ENCODE peak calls at places on chromosomes 4 and X, in five cellular contexts. One of them, this sample, is unnamed.

GRCh38 chr4:65344278-65344825 is 325.9 kb downstream of the EPHA5 start:
- DNase-seq in endothelial cell: no peak
- DNase-seq in heart right ventricle: no peak
- DNase-seq in hypothalamus: no peak
- DNase-seq in 8988T: no peak
- DNase-seq in this sample: no peak

GRCh38 chrX:155949098-155949497 is 48.4 kb upstream of the IL9R start:
- DNase-seq in endothelial cell: no peak
- DNase-seq in heart right ventricle: no peak
- DNase-seq in hypothalamus: no peak
- DNase-seq in 8988T: no peak
- DNase-seq in this sample: no peak

GRCh38 chr4:94488667-94489066 is 36.9 kb downstream of the PDLIM5 start:
- DNase-seq in endothelial cell: no peak
- DNase-seq in heart right ventricle: no peak
- DNase-seq in hypothalamus: no peak
- DNase-seq in 8988T: no peak
- DNase-seq in this sample: no peak

GRCh38 chr4:5895287-5895686 is 2.4 kb upstream of the CRMP1 start:
- DNase-seq in endothelial cell: no peak
- DNase-seq in heart right ventricle: no peak
- DNase-seq in hypothalamus: no peak
- DNase-seq in 8988T: no peak
- DNase-seq in this sample: no peak

GRCh38 chr4:122663814-122664610 is 43.1 kb upstream of the IL21 start:
- DNase-seq in endothelial cell: no peak
- DNase-seq in heart right ventricle: no peak
- DNase-seq in hypothalamus: no peak
- DNase-seq in 8988T: no peak
- DNase-seq in this sample: no peak

GRCh38 chrX:31314921-31315320 is 243.1 kb upstream of the FTHL17 start:
- DNase-seq in endothelial cell: no peak
- DNase-seq in heart right ventricle: peak
- DNase-seq in hypothalamus: no peak
- DNase-seq in 8988T: no peak
- DNase-seq in this sample: no peak

GRCh38 chr4:56330691-56331090 is 56.6 kb downstream of the AASDH start:
- DNase-seq in endothelial cell: no peak
- DNase-seq in heart right ventricle: no peak
- DNase-seq in hypothalamus: no peak
- DNase-seq in 8988T: no peak
- DNase-seq in this sample: no peak

GRCh38 chr4:178037459-178038214 is 595.4 kb upstream of the AGA start:
- DNase-seq in endothelial cell: no peak
- DNase-seq in heart right ventricle: no peak
- DNase-seq in hypothalamus: no peak
- DNase-seq in 8988T: no peak
- DNase-seq in this sample: no peak

GRCh38 chr4:16757080-16757521 is 141.3 kb downstream of the LDB2 start:
- DNase-seq in endothelial cell: no peak
- DNase-seq in heart right ventricle: no peak
- DNase-seq in hypothalamus: no peak
- DNase-seq in 8988T: no peak
- DNase-seq in this sample: no peak

GRCh38 chrX:1384738-1385250 is 7.1 kb downstream of the SLC25A6 start:
- DNase-seq in endothelial cell: no peak
- DNase-seq in heart right ventricle: no peak
- DNase-seq in hypothalamus: no peak
- DNase-seq in 8988T: no peak
- DNase-seq in this sample: no peak

GRCh38 chr4:176156656-176157055 is 38.7 kb downstream of the SPATA4 start:
- DNase-seq in endothelial cell: no peak
- DNase-seq in heart right ventricle: no peak
- DNase-seq in hypothalamus: no peak
- DNase-seq in 8988T: no peak
- DNase-seq in this sample: no peak

GRCh38 chr4:186807131-186807530 is 83.5 kb upstream of the FAT1 start:
- DNase-seq in endothelial cell: no peak
- DNase-seq in heart right ventricle: no peak
- DNase-seq in hypothalamus: no peak
- DNase-seq in 8988T: no peak
- DNase-seq in this sample: no peak

GRCh38 chr4:51842167-51842553 is 793 bp upstream of the DCUN1D4 start:
- DNase-seq in endothelial cell: no peak
- DNase-seq in heart right ventricle: peak
- DNase-seq in hypothalamus: peak
- DNase-seq in 8988T: no peak
- DNase-seq in this sample: no peak

GRCh38 chr4:112327950-112328349 is 30.8 kb downstream of the ALPK1 start:
- DNase-seq in endothelial cell: no peak
- DNase-seq in heart right ventricle: no peak
- DNase-seq in hypothalamus: no peak
- DNase-seq in 8988T: no peak
- DNase-seq in this sample: no peak

GRCh38 chr4:162707962-162708361 is 458.7 kb downstream of the NAF1 start:
- DNase-seq in endothelial cell: no peak
- DNase-seq in heart right ventricle: no peak
- DNase-seq in hypothalamus: no peak
- DNase-seq in 8988T: no peak
- DNase-seq in this sample: no peak

GRCh38 chr4:151743894-151744293 is 16.9 kb downstream of the GATB start:
- DNase-seq in endothelial cell: no peak
- DNase-seq in heart right ventricle: no peak
- DNase-seq in hypothalamus: no peak
- DNase-seq in 8988T: no peak
- DNase-seq in this sample: no peak

GRCh38 chr4:153603258-153603657 is 80.8 kb upstream of the TLR2 start:
- DNase-seq in endothelial cell: no peak
- DNase-seq in heart right ventricle: no peak
- DNase-seq in hypothalamus: no peak
- DNase-seq in 8988T: no peak
- DNase-seq in this sample: no peak

GRCh38 chrX:107659768-107660167 is 31.5 kb downstream of the PRPS1 start:
- DNase-seq in endothelial cell: peak
- DNase-seq in heart right ventricle: no peak
- DNase-seq in hypothalamus: no peak
- DNase-seq in 8988T: no peak
- DNase-seq in this sample: no peak

GRCh38 chrX:1323315-1323714 is 13.3 kb upstream of the IL3RA start:
- DNase-seq in endothelial cell: peak
- DNase-seq in heart right ventricle: peak
- DNase-seq in hypothalamus: no peak
- DNase-seq in 8988T: peak
- DNase-seq in this sample: peak

GRCh38 chrX:39152106-39152649 is 350.9 kb downstream of the MID1IP1 start:
- DNase-seq in endothelial cell: peak
- DNase-seq in heart right ventricle: peak
- DNase-seq in hypothalamus: no peak
- DNase-seq in 8988T: no peak
- DNase-seq in this sample: no peak

GRCh38 chr4:25677157-25677556 is 21.5 kb downstream of the SLC34A2 start:
- DNase-seq in endothelial cell: no peak
- DNase-seq in heart right ventricle: no peak
- DNase-seq in hypothalamus: no peak
- DNase-seq in 8988T: no peak
- DNase-seq in this sample: no peak

GRCh38 chrX:97401154-97401553 is 517.4 kb downstream of the RPA4 start:
- DNase-seq in endothelial cell: no peak
- DNase-seq in heart right ventricle: no peak
- DNase-seq in hypothalamus: no peak
- DNase-seq in 8988T: no peak
- DNase-seq in this sample: no peak

GRCh38 chr4:145982791-145983190 is 44.2 kb upstream of the ZNF827 start:
- DNase-seq in endothelial cell: no peak
- DNase-seq in heart right ventricle: no peak
- DNase-seq in hypothalamus: no peak
- DNase-seq in 8988T: no peak
- DNase-seq in this sample: no peak

GRCh38 chr4:142416711-142417275 is 429.3 kb downstream of the INPP4B start:
- DNase-seq in endothelial cell: no peak
- DNase-seq in heart right ventricle: no peak
- DNase-seq in hypothalamus: no peak
- DNase-seq in 8988T: no peak
- DNase-seq in this sample: no peak